ENCODE peak calls at places on chromosome 1, in eight cellular contexts. B is esophagus muscularis mucosa, Q is HepG2, U is IMR-90, L is heart left ventricle, M is uterus, H is lung, T is GM13976. F is an unnamed sample.

GRCh38 chr1:91583326-91583755 is 82.7 kb downstream of the CDC7 start:
- DNase-seq in B (peak), Q (no peak), U (peak), L (no peak), M (no peak), H (no peak), T (no peak), F (peak)

GRCh38 chr1:42998381-42998780 is 39.7 kb upstream of the SLC2A1 start:
- DNase-seq in B (no peak), Q (no peak), U (peak), L (no peak), M (no peak), H (no peak), T (no peak), F (no peak)

GRCh38 chr1:25106352-25106751 is 126.0 kb downstream of the SYF2 start:
- DNase-seq in B (no peak), Q (no peak), U (no peak), L (no peak), M (no peak), H (no peak), T (no peak), F (no peak)

GRCh38 chr1:153970346-153970745 is 2.6 kb downstream of the CREB3L4 start:
- DNase-seq in B (no peak), Q (no peak), U (no peak), L (no peak), M (no peak), H (no peak), T (no peak), F (no peak)

GRCh38 chr1:62481681-62482080 is 44.8 kb downstream of the USP1 start:
- DNase-seq in B (no peak), Q (no peak), U (peak), L (no peak), M (no peak), H (no peak), T (no peak), F (no peak)

GRCh38 chr1:47178665-47179022 is 11.2 kb downstream of the PDZK1IP1 start:
- DNase-seq in B (peak), Q (no peak), U (no peak), L (no peak), M (no peak), H (no peak), T (no peak), F (no peak)

GRCh38 chr1:228218513-228219244 is 10.8 kb downstream of the OBSCN start:
- DNase-seq in B (peak), Q (no peak), U (no peak), L (no peak), M (no peak), H (no peak), T (peak), F (no peak)

GRCh38 chr1:26696645-26697440 is 1.0 kb downstream of the ARID1A start:
- DNase-seq in B (no peak), Q (no peak), U (no peak), L (peak), M (peak), H (peak), T (peak), F (no peak)

GRCh38 chr1:23745515-23745914 is 2.2 kb downstream of the ELOA start:
- DNase-seq in B (no peak), Q (peak), U (peak), L (no peak), M (no peak), H (no peak), T (peak), F (peak)

GRCh38 chr1:92125204-92125603 is 45.1 kb downstream of the BTBD8 start:
- DNase-seq in B (no peak), Q (no peak), U (no peak), L (no peak), M (no peak), H (no peak), T (no peak), F (no peak)

GRCh38 chr1:92701147-92701546 is 83.8 kb downstream of the EVI5 start:
- DNase-seq in B (no peak), Q (no peak), U (peak), L (no peak), M (no peak), H (no peak), T (no peak), F (no peak)

GRCh38 chr1:36238433-36238832 is 14.2 kb downstream of the THRAP3 start:
- DNase-seq in B (no peak), Q (no peak), U (peak), L (no peak), M (no peak), H (no peak), T (no peak), F (no peak)

GRCh38 chr1:8661185-8662110 is 156.0 kb downstream of the RERE start:
- DNase-seq in B (no peak), Q (no peak), U (peak), L (peak), M (peak), H (no peak), T (peak), F (peak)

GRCh38 chr1:24966724-24967346 is 36.8 kb upstream of the RUNX3 start:
- DNase-seq in B (no peak), Q (no peak), U (peak), L (no peak), M (no peak), H (no peak), T (peak), F (peak)

GRCh38 chr1:221200464-221200863 is 321.2 kb downstream of the HLX start:
- DNase-seq in B (no peak), Q (no peak), U (no peak), L (no peak), M (no peak), H (no peak), T (no peak), F (no peak)

GRCh38 chr1:174825127-174825526 is 174.6 kb upstream of the CACYBP start:
- DNase-seq in B (no peak), Q (no peak), U (no peak), L (no peak), M (no peak), H (no peak), T (no peak), F (no peak)

GRCh38 chr1:211183924-211184323 is 50.0 kb upstream of the KCNH1 start:
- DNase-seq in B (no peak), Q (no peak), U (no peak), L (no peak), M (no peak), H (no peak), T (no peak), F (no peak)

GRCh38 chr1:161066694-161067093 is 3.0 kb downstream of the ARHGAP30 start:
- DNase-seq in B (no peak), Q (no peak), U (no peak), L (no peak), M (no peak), H (no peak), T (no peak), F (no peak)

GRCh38 chr1:164771001-164771550 is 212.1 kb downstream of the PBX1 start:
- DNase-seq in B (no peak), Q (no peak), U (peak), L (no peak), M (no peak), H (no peak), T (no peak), F (no peak)

GRCh38 chr1:33872275-33872674 is 8.4 kb downstream of the HMGB4 start:
- DNase-seq in B (no peak), Q (no peak), U (no peak), L (no peak), M (no peak), H (no peak), T (no peak), F (no peak)

GRCh38 chr1:113403065-113403464 is 12.8 kb downstream of the MAGI3 start:
- DNase-seq in B (no peak), Q (no peak), U (no peak), L (no peak), M (no peak), H (no peak), T (no peak), F (no peak)

GRCh38 chr1:248924696-248925532 is 18.9 kb downstream of the PGBD2 start:
- DNase-seq in B (no peak), Q (peak), U (peak), L (no peak), M (no peak), H (no peak), T (peak), F (peak)

GRCh38 chr1:78101514-78101913 is 55.7 kb downstream of the GIPC2 start:
- DNase-seq in B (no peak), Q (peak), U (peak), L (peak), M (peak), H (peak), T (no peak), F (peak)

GRCh38 chr1:25559031-25559430 is 15.6 kb downstream of the LDLRAP1 start:
- DNase-seq in B (no peak), Q (no peak), U (no peak), L (no peak), M (no peak), H (no peak), T (no peak), F (no peak)

GRCh38 chr1:86788300-86789206 is 84.2 kb downstream of the SH3GLB1 start:
- DNase-seq in B (no peak), Q (peak), U (peak), L (no peak), M (no peak), H (peak), T (no peak), F (peak)

GRCh38 chr1:169885207-169885606 is 8.5 kb downstream of the SCYL3 start:
- DNase-seq in B (no peak), Q (no peak), U (peak), L (no peak), M (no peak), H (no peak), T (no peak), F (no peak)

GRCh38 chr1:225539575-225539974 is 111.7 kb upstream of the LBR start:
- DNase-seq in B (no peak), Q (no peak), U (no peak), L (no peak), M (no peak), H (no peak), T (no peak), F (no peak)

GRCh38 chr1:213745451-213745850 is 242.3 kb upstream of the PROX1 start:
- DNase-seq in B (no peak), Q (no peak), U (no peak), L (no peak), M (no peak), H (no peak), T (no peak), F (no peak)

GRCh38 chr1:238223067-238223640 is 332.4 kb upstream of the ZP4 start:
- DNase-seq in B (no peak), Q (no peak), U (no peak), L (no peak), M (no peak), H (no peak), T (no peak), F (peak)

GRCh38 chr1:197671140-197671539 is 104.1 kb downstream of the DENND1B start:
- DNase-seq in B (no peak), Q (no peak), U (peak), L (no peak), M (no peak), H (no peak), T (no peak), F (no peak)

GRCh38 chr1:166999090-166999489 is 10.0 kb downstream of the MAEL start:
- DNase-seq in B (no peak), Q (no peak), U (peak), L (no peak), M (no peak), H (no peak), T (no peak), F (no peak)

GRCh38 chr1:171084091-171084490 is 6.6 kb upstream of the FMO3 start:
- DNase-seq in B (no peak), Q (no peak), U (no peak), L (no peak), M (no peak), H (no peak), T (no peak), F (no peak)

GRCh38 chr1:20124451-20125057 is 5.2 kb upstream of the PLA2G2D start:
- DNase-seq in B (no peak), Q (no peak), U (peak), L (no peak), M (peak), H (no peak), T (no peak), F (peak)

GRCh38 chr1:24325587-24326449 is 6.7 kb downstream of the GRHL3 start:
- DNase-seq in B (no peak), Q (no peak), U (no peak), L (no peak), M (no peak), H (no peak), T (no peak), F (no peak)

GRCh38 chr1:183946309-183946591 is 91.3 kb downstream of the COLGALT2 start:
- DNase-seq in B (no peak), Q (no peak), U (no peak), L (no peak), M (no peak), H (no peak), T (no peak), F (no peak)

GRCh38 chr1:183945432-183946308 is 91.9 kb downstream of the COLGALT2 start:
- DNase-seq in B (no peak), Q (peak), U (no peak), L (no peak), M (no peak), H (no peak), T (no peak), F (no peak)

GRCh38 chr1:183942933-183943693 is 94.4 kb downstream of the COLGALT2 start:
- DNase-seq in B (no peak), Q (no peak), U (peak), L (no peak), M (peak), H (no peak), T (no peak), F (peak)
- TF ChIP-seq CTCF in B (no peak), Q (no peak), U (peak), L (no peak), M (no peak), H (no peak), T (no peak), F (no peak)

GRCh38 chr1:29706936-29707335 is 470.6 kb downstream of the PTPRU start:
- DNase-seq in B (no peak), Q (no peak), U (peak), L (no peak), M (no peak), H (no peak), T (peak), F (peak)
- TF ChIP-seq CTCF in B (no peak), Q (peak), U (peak), L (no peak), M (no peak), H (no peak), T (peak), F (peak)

GRCh38 chr1:6961289-6961688 is 176.0 kb downstream of the CAMTA1 start:
- DNase-seq in B (no peak), Q (no peak), U (no peak), L (no peak), M (no peak), H (no peak), T (no peak), F (no peak)

GRCh38 chr1:6962390-6962955 is 177.2 kb downstream of the CAMTA1 start:
- DNase-seq in B (no peak), Q (no peak), U (no peak), L (peak), M (peak), H (peak), T (peak), F (no peak)

GRCh38 chr1:6965062-6965913 is 180.0 kb downstream of the CAMTA1 start:
- DNase-seq in B (no peak), Q (no peak), U (no peak), L (no peak), M (no peak), H (no peak), T (no peak), F (no peak)

GRCh38 chr1:6961905-6962304 is 176.7 kb downstream of the CAMTA1 start:
- DNase-seq in B (no peak), Q (no peak), U (no peak), L (no peak), M (no peak), H (no peak), T (no peak), F (no peak)

GRCh38 chr1:6962956-6963915 is 178.0 kb downstream of the CAMTA1 start:
- DNase-seq in B (no peak), Q (no peak), U (no peak), L (peak), M (peak), H (peak), T (peak), F (no peak)
- TF ChIP-seq CTCF in B (no peak), Q (no peak), U (no peak), L (no peak), M (no peak), H (no peak), T (no peak), F (no peak)

GRCh38 chr1:99228153-99228552 is 36.1 kb upstream of the PLPPR4 start:
- DNase-seq in B (no peak), Q (no peak), U (no peak), L (no peak), M (no peak), H (no peak), T (no peak), F (no peak)
- TF ChIP-seq CTCF in B (no peak), Q (no peak), U (no peak), L (no peak), M (no peak), H (no peak), T (no peak), F (no peak)

DNA sequence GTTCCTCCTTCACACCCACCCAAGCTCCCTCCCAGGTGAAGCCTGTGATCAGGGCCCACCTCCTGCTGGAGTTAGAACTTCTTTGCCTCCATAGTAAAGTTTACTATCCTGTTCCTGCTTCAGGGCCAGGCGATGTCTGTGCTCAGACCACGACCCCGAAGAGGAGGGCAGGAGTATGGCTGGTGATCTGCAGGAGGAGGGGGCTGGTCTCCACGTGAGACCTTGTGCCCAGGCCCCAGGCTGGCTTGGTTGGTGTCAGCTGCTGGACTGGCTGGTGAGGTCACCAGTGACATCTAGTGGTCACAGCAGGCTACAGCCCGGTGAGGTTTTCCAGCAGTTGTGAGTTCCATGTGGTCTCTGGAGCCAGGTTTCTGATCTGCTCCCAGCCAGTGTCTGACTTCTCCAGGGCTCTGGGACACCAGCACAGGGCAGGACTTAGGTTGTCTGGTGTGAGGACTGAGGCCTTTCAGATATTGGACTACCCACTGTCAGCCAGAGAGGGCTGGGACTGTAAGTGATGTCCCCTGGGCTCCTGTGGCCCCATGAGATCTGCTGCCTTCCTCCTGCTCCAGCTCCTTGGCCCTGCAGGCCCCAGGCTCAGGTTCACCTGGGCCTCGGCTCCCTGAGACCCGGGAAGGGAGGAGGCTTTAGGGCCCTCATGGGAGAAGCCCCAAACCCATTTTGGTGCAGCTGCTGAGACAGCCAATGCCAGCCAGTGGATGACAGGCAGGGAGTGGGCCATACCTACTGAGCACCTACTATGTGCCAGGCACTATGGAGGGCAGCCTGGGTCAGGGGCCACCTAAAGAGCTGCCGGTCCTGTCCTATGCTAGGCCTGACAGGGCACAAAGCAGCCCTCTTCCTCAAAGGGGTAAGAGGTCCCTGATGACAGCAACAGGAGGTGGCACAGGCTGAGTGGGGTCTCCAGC is 6.0 kb upstream of the UBL4B start:
- DNase-seq in B (no peak), Q (peak), U (peak), L (peak), M (peak), H (peak), T (peak), F (peak)
- TF ChIP-seq CTCF in B (peak), Q (peak), U (peak), L (peak), M (peak), H (peak), T (peak), F (peak)

F was measured in mammary epithelial cell.